ENCODE peak calls at places on chromosomes 1 and 21, in seven cellular contexts. K is A549, I is ovary, X is esophagus muscularis mucosa, T is stomach, H is H1, S is sigmoid colon. A is an unnamed sample.

GRCh38 chr21:45457161-45457831 is 52.3 kb downstream of the COL18A1 start:
- DNase-seq in K (no peak), T (no peak), H (no peak), X (no peak), S (peak), I (peak), A (no peak)

GRCh38 chr1:201791775-201792166 is 37.2 kb upstream of the IPO9 start:
- DNase-seq in S (no peak), H (no peak), I (peak), T (no peak), X (no peak), K (no peak), A (peak)

GRCh38 chr1:78255849-78256248 is 210.1 kb downstream of the GIPC2 start:
- DNase-seq in H (no peak), T (no peak), K (no peak), X (no peak), I (no peak), S (no peak), A (no peak)

GRCh38 chr1:89971600-89971999 is 23.3 kb upstream of the ZNF326 start:
- DNase-seq in X (no peak), S (no peak), H (no peak), I (no peak), K (no peak), T (no peak), A (no peak)

GRCh38 chr1:226644541-226645176 is 94.4 kb downstream of the ITPKB start:
- DNase-seq in H (no peak), T (no peak), I (peak), K (no peak), X (no peak), S (peak), A (no peak)

GRCh38 chr1:208565761-208566440 is 321.7 kb upstream of the PLXNA2 start:
- DNase-seq in T (no peak), K (no peak), I (no peak), S (no peak), X (peak), H (no peak), A (no peak)

GRCh38 chr1:17858027-17858426 is 102.9 kb downstream of the ACTL8 start:
- DNase-seq in I (no peak), K (no peak), X (no peak), T (no peak), H (no peak), S (no peak), A (no peak)

GRCh38 chr1:12617511-12617900 is 504 bp downstream of the DHRS3 start:
- DNase-seq in K (no peak), T (peak), I (no peak), H (no peak), S (no peak), X (no peak), A (no peak)

GRCh38 chr1:110893908-110894490 is 21.1 kb downstream of the CD53 start:
- DNase-seq in X (no peak), T (no peak), S (no peak), H (no peak), I (no peak), K (no peak), A (no peak)

GRCh38 chr1:215082532-215083407 is at the start of gene KCNK2:
- DNase-seq in I (peak), X (no peak), S (no peak), K (no peak), H (no peak), T (no peak), A (peak)

GRCh38 chr1:75134939-75135828 is 996 bp downstream of the LHX8 start:
- DNase-seq in S (peak), T (no peak), X (no peak), I (no peak), H (no peak), K (no peak), A (peak)

GRCh38 chr1:21216835-21217811 is 40.4 kb upstream of the EIF4G3 start:
- DNase-seq in H (no peak), S (peak), T (peak), K (peak), X (no peak), I (peak), A (peak)

GRCh38 chr1:96487404-96487803 is 234.2 kb upstream of the PTBP2 start:
- DNase-seq in T (no peak), X (no peak), H (no peak), S (no peak), K (no peak), I (no peak), A (no peak)

GRCh38 chr1:22078133-22078532 is 25.6 kb downstream of the CDC42 start:
- DNase-seq in X (no peak), I (no peak), K (no peak), T (no peak), H (no peak), S (no peak), A (no peak)

GRCh38 chr1:186775881-186776560 is 52.7 kb upstream of the PLA2G4A start:
- DNase-seq in K (no peak), S (no peak), T (no peak), I (no peak), X (no peak), H (no peak), A (no peak)

GRCh38 chr1:2214541-2215241 is 13.4 kb upstream of the SKI start:
- DNase-seq in X (no peak), H (no peak), I (peak), T (no peak), K (no peak), S (peak), A (peak)

GRCh38 chr1:56255516-56256181 is 323.7 kb downstream of the PLPP3 start:
- DNase-seq in T (peak), S (peak), I (peak), K (no peak), H (no peak), X (peak), A (no peak)

GRCh38 chr1:171595324-171595723 is 26.7 kb upstream of the MYOCOS start:
- DNase-seq in K (no peak), T (no peak), H (no peak), I (no peak), X (no peak), S (no peak), A (no peak)

GRCh38 chr1:41442697-41443251 is 41.7 kb downstream of the EDN2 start:
- DNase-seq in K (no peak), S (no peak), I (no peak), H (no peak), X (no peak), T (no peak), A (peak)

GRCh38 chr1:41444796-41445195 is 39.7 kb downstream of the EDN2 start:
- DNase-seq in I (no peak), H (no peak), X (no peak), K (no peak), S (no peak), T (no peak), A (no peak)

GRCh38 chr1:41446851-41447610 is 37.5 kb downstream of the EDN2 start:
- DNase-seq in K (no peak), I (no peak), X (no peak), H (no peak), S (no peak), T (no peak), A (no peak)

GRCh38 chr1:41440321-41441090 is 44.0 kb downstream of the EDN2 start:
- DNase-seq in X (no peak), S (no peak), I (no peak), T (no peak), H (no peak), K (no peak), A (no peak)

GRCh38 chr1:41444246-41444645 is 40.2 kb downstream of the EDN2 start:
- DNase-seq in K (peak), X (no peak), S (no peak), T (no peak), H (no peak), I (no peak), A (no peak)
- TF ChIP-seq CTCF in K (no peak), X (no peak), S (no peak), T (no peak), H (peak), I (no peak), A (peak)

GRCh38 chr1:147080013-147080661 is 92.1 kb downstream of the PRKAB2 start:
- DNase-seq in H (no peak), S (no peak), X (no peak), T (no peak), K (no peak), I (no peak), A (peak)

GRCh38 chr1:147086129-147086528 is 86.1 kb downstream of the PRKAB2 start:
- DNase-seq in I (no peak), X (peak), H (no peak), T (no peak), S (no peak), K (no peak), A (no peak)

GRCh38 chr1:147080671-147081394 is 91.4 kb downstream of the PRKAB2 start:
- DNase-seq in I (no peak), S (no peak), K (no peak), H (no peak), X (no peak), T (no peak), A (no peak)

GRCh38 chr1:147083919-147084272 is 88.4 kb downstream of the PRKAB2 start:
- DNase-seq in X (no peak), I (no peak), K (no peak), H (no peak), S (no peak), T (no peak), A (peak)

DNA sequence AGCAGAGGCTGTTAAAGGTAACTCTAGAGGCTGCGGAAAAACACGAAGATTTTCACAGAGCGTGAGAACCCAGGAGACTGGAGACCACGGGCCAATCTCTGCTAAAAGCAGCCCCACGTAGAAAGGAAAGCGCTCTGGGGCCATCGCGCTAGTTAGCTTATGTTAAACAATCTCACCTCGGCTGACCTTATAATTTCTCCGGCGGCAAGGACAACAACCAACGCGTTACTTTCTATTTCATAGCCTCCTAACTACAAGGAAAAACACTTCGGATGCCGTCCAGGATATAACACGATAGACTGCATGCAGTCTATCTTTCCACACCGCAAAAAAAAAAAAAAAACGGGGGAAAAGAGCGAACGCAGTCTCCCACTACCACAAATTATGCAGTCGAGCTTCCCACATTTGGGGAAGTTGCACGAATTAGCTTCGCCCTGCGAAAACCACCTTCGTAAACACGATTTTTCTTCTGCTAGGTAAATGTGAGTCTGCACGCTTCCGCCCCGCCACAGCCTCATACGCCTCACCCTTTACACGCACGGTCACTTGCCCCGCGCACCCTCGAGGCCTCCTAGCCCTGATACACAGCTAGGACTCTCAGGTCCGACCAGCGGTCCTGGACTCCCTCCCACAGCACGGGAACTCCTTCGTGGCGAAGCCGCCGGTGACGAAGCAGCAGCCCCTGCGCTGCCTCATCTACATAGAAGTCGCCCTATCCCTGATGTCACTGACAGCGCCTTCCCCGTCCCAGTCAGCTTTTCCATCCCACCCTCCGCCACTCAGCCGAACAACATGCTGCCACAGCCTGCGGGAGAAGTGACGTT is 87.8 kb downstream of the PRKAB2 start:
- DNase-seq in X (peak), K (peak), I (peak), T (peak), H (peak), S (peak), A (peak)
- TF ChIP-seq EP300 in X (no peak), K (no peak), I (no peak), T (no peak), H (no peak), S (no peak), A (no peak)

GRCh38 chr1:239805042-239805441 is 286.6 kb upstream of the FMN2 start:
- DNase-seq in K (no peak), I (no peak), T (no peak), H (no peak), X (no peak), S (no peak), A (no peak)

GRCh38 chr1:239804265-239804664 is 287.4 kb upstream of the FMN2 start:
- DNase-seq in I (no peak), X (no peak), T (no peak), K (no peak), S (no peak), H (no peak), A (no peak)

GRCh38 chr1:239805888-239806772 is 285.6 kb upstream of the FMN2 start:
- DNase-seq in I (no peak), S (no peak), K (no peak), T (no peak), X (no peak), H (no peak), A (peak)

GRCh38 chr1:239802275-239802674 is 289.4 kb upstream of the FMN2 start:
- DNase-seq in I (no peak), T (no peak), S (no peak), K (no peak), H (no peak), X (no peak), A (no peak)

GRCh38 chr1:239803666-239804228 is 287.9 kb upstream of the FMN2 start:
- DNase-seq in H (no peak), I (no peak), T (no peak), K (no peak), X (no peak), S (no peak), A (no peak)
- TF ChIP-seq CTCF in H (peak), I (no peak), T (no peak), K (no peak), X (no peak), S (no peak), A (no peak)

GRCh38 chr1:25991937-25992688 is 5.8 kb downstream of the PAFAH2 start:
- DNase-seq in S (no peak), T (no peak), X (no peak), H (no peak), I (no peak), K (no peak), A (no peak)
- TF ChIP-seq EP300 in S (no peak), T (no peak), X (no peak), H (no peak), I (no peak), K (no peak), A (no peak)

GRCh38 chr1:69258842-69259241 is 308.9 kb upstream of the LRRC7 start:
- DNase-seq in T (no peak), X (no peak), I (no peak), H (no peak), S (no peak), K (no peak), A (no peak)
- TF ChIP-seq CTCF in T (no peak), X (no peak), I (no peak), H (no peak), S (no peak), K (no peak), A (no peak)

GRCh38 chr1:147720557-147720956 is 39.8 kb downstream of the GJA5 start:
- DNase-seq in H (no peak), K (no peak), I (no peak), S (no peak), T (no peak), X (no peak), A (no peak)

GRCh38 chr1:147717706-147718097 is 42.7 kb downstream of the GJA5 start:
- DNase-seq in I (no peak), T (peak), K (no peak), H (no peak), S (no peak), X (no peak), A (no peak)

GRCh38 chr1:147719029-147719703 is 41.2 kb downstream of the GJA5 start:
- DNase-seq in S (no peak), H (no peak), X (no peak), I (no peak), T (no peak), K (no peak), A (no peak)

GRCh38 chr1:147719711-147720225 is 40.6 kb downstream of the GJA5 start:
- DNase-seq in T (peak), X (no peak), K (no peak), H (no peak), I (no peak), S (no peak), A (no peak)

DNA sequence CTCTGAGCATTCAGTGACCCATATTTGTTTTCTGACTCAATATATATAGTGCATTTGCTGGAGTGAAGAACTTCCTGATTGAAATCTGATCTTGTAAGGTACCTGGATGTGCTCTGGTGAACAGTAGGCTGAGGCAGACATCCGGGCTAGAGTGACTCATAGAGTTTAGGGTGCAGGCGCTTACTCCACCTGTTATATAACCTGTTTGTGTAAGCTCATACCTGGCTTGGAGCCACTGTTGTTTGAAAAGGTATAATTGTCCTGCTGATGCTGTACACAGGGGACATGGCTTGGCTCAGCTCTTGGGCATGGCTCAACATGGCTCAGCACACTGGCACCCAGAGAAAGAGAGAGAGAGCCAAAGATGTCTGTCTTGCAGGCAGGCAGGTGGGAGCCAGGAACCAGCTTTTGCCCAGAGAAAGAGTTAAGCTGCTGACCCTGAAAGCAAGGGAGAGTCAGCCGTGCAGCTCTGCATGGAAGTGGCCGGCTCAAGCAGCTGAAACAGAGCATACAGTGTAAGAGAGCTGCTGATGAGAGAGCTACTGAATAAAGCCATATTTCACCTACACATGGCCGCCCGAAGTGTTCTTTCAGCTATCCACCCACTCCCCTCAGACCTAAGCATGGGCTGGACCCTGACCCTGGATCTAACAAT is 43.2 kb downstream of the GJA5 start:
- DNase-seq in H (no peak), X (no peak), T (peak), S (no peak), I (no peak), K (no peak), A (no peak)
- TF ChIP-seq EP300 in H (no peak), X (no peak), T (no peak), S (no peak), I (no peak), K (no peak), A (no peak)

DNA sequence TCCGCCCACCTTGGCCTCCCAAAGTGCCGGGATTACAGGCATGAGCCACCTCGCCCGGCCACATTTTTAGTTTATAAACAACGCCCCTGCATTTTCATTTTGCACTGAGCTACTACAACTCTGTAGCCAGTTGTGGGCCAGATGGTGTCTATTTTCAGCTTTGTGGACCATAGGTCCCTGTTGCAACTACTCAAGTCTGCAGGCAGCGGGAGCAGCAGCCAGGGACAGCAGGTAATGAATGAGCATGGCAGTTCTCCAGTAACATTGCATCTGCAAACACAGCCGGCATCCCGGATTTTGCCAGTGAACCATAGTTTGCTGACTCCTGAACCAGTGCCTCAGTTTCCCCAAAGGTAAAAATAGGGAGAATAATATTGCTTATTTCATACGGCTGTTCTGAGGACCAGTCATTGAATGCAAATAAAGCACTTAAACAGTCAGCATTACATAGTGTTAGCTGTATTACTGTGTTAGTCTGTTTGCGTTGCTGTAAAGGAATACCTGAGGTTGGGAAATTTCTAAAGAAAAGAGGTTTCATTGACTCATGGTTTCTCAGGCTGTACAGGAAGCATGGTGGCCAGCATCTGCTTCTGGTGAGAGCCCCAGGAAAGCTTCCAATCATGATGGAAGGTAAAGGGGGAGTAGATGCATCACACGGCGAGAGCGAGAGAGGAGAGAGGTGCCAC is 65.5 kb upstream of the SLC45A1 start:
- DNase-seq in H (no peak), T (no peak), X (no peak), S (no peak), I (no peak), K (no peak), A (no peak)
- TF ChIP-seq CTCF in H (no peak), T (no peak), X (no peak), S (no peak), I (no peak), K (no peak), A (no peak)

GRCh38 chr1:194862129-194862528 is 1675.7 kb upstream of the B3GALT2 start:
- DNase-seq in X (no peak), S (no peak), K (no peak), H (no peak), I (no peak), T (no peak), A (no peak)
- TF ChIP-seq EP300 in X (no peak), S (no peak), K (no peak), H (no peak), I (no peak), T (no peak), A (no peak)

DNA sequence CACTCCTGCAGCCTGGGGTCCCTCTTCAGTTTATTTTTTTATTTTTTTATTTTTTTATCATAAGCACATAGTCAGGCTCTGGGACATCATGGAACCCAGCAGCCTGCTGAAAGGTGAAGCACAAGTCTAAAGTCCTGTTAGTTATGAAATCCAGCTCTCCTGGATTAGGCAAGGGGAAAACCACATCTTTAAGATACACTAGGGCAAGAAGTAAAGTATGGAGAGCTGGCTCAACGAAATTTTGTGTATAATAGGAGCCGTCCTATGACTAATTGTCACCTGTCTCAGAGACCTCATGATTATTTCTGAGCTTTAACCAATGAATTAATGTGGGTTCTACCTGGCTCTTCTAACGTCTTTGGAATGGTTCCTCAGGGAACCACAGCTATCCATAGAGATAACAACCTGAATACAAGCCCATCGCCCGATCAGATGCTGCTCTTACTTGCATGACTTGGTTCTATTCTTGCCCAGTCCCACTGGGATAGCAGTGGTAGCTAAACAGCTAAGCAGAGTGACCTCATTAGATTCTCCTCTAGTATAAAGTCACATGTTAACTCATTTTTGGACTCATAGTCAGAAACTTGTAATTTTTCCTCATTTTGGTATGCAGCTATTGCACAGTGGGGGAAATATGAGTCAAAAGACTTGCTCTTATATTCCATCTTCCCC is 122.7 kb downstream of the LMO4 start:
- DNase-seq in I (no peak), S (no peak), T (no peak), X (no peak), H (no peak), K (no peak), A (no peak)
- TF ChIP-seq CTCF in I (no peak), S (no peak), T (no peak), X (no peak), H (no peak), K (no peak), A (no peak)